ENCODE peak calls at places on chromosomes 13 and 19, in six cellular contexts. One of them, this sample, is unnamed.

GRCh38 chr19:48397636-48398328 is 4.3 kb downstream of the GRIN2D start:
- DNase-seq in GM23248: peak
- DNase-seq in breast epithelium: no peak
- DNase-seq in CD8-positive, alpha-beta memory T cell: no peak
- DNase-seq in GM23338: no peak
- DNase-seq in foreskin keratinocyte: no peak
- DNase-seq in this sample: no peak

GRCh38 chr19:45296365-45296764 is 26.3 kb downstream of the CKM start:
- DNase-seq in CD8-positive, alpha-beta memory T cell: no peak
- DNase-seq in foreskin keratinocyte: no peak
- DNase-seq in breast epithelium: no peak
- DNase-seq in GM23338: no peak
- DNase-seq in GM23248: no peak
- DNase-seq in this sample: no peak

GRCh38 chr13:113158946-113159345 is 498 bp downstream of the PROZ start:
- DNase-seq in CD8-positive, alpha-beta memory T cell: no peak
- DNase-seq in breast epithelium: no peak
- DNase-seq in GM23338: peak
- DNase-seq in GM23248: no peak
- DNase-seq in foreskin keratinocyte: no peak
- DNase-seq in this sample: no peak

GRCh38 chr13:110759710-110760109 is 46.2 kb downstream of the ING1 start:
- DNase-seq in breast epithelium: no peak
- DNase-seq in CD8-positive, alpha-beta memory T cell: no peak
- DNase-seq in GM23248: peak
- DNase-seq in GM23338: no peak
- DNase-seq in foreskin keratinocyte: no peak
- DNase-seq in this sample: no peak

GRCh38 chr19:51637362-51637978 is 7.3 kb upstream of the SIGLEC5 start:
- DNase-seq in GM23248: peak
- DNase-seq in breast epithelium: no peak
- DNase-seq in foreskin keratinocyte: no peak
- DNase-seq in GM23338: peak
- DNase-seq in CD8-positive, alpha-beta memory T cell: no peak
- DNase-seq in this sample: no peak

GRCh38 chr13:85080726-85081125 is 718.5 kb downstream of the SLITRK6 start:
- DNase-seq in CD8-positive, alpha-beta memory T cell: no peak
- DNase-seq in foreskin keratinocyte: no peak
- DNase-seq in GM23248: no peak
- DNase-seq in GM23338: no peak
- DNase-seq in breast epithelium: no peak
- DNase-seq in this sample: no peak

GRCh38 chr13:110382830-110383229 is 75.7 kb downstream of the COL4A2 start:
- DNase-seq in GM23248: no peak
- DNase-seq in GM23338: no peak
- DNase-seq in foreskin keratinocyte: no peak
- DNase-seq in breast epithelium: no peak
- DNase-seq in CD8-positive, alpha-beta memory T cell: no peak
- DNase-seq in this sample: no peak

GRCh38 chr19:32675720-32676185 is at the start of gene RGS9BP:
- DNase-seq in breast epithelium: peak
- DNase-seq in GM23248: peak
- DNase-seq in GM23338: peak
- DNase-seq in CD8-positive, alpha-beta memory T cell: no peak
- DNase-seq in foreskin keratinocyte: peak
- DNase-seq in this sample: peak

GRCh38 chr19:32318884-32319520 is 26.4 kb upstream of the ZNF507 start:
- DNase-seq in GM23248: peak
- DNase-seq in breast epithelium: no peak
- DNase-seq in foreskin keratinocyte: no peak
- DNase-seq in GM23338: peak
- DNase-seq in CD8-positive, alpha-beta memory T cell: no peak
- DNase-seq in this sample: no peak

GRCh38 chr19:4717191-4717965 is 6.3 kb downstream of the DPP9 start:
- DNase-seq in breast epithelium: no peak
- DNase-seq in GM23248: no peak
- DNase-seq in CD8-positive, alpha-beta memory T cell: no peak
- DNase-seq in GM23338: no peak
- DNase-seq in foreskin keratinocyte: peak
- DNase-seq in this sample: no peak

GRCh38 chr13:70634893-70635292 is 526.6 kb upstream of the KLHL1 start:
- DNase-seq in breast epithelium: no peak
- DNase-seq in foreskin keratinocyte: no peak
- DNase-seq in GM23248: no peak
- DNase-seq in GM23338: no peak
- DNase-seq in CD8-positive, alpha-beta memory T cell: no peak
- DNase-seq in this sample: no peak

GRCh38 chr19:35714601-35715354 is 3.0 kb upstream of the KMT2B start:
- DNase-seq in CD8-positive, alpha-beta memory T cell: no peak
- DNase-seq in GM23338: peak
- DNase-seq in breast epithelium: no peak
- DNase-seq in GM23248: no peak
- DNase-seq in foreskin keratinocyte: no peak
- DNase-seq in this sample: no peak

DNA sequence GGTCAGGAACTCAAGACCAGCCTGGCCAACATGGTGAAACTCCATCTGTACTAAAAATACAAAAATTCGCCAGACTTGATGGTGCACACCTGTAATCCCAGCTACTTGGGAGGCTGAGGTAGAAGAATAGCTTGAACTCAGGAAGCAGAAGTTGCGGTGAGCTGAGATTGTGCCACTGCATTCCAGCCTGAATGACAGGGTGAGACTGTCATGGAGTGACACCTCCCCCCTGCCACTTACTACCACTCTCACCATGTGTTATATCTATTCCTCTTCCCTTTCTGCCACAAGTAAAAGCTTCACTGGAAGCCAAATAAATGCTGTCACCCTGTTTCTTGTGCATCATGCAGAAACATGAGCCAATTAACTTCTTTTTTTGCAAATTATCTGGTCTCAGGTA is 10.6 kb upstream of the CEACAM4 start:
- DNase-seq in foreskin keratinocyte: no peak
- DNase-seq in breast epithelium: no peak
- DNase-seq in GM23248: no peak
- DNase-seq in CD8-positive, alpha-beta memory T cell: no peak
- DNase-seq in GM23338: no peak
- DNase-seq in this sample: no peak
- H3K27ac ChIP-seq in foreskin keratinocyte: no peak
- H3K27ac ChIP-seq in breast epithelium: no peak
- H3K27ac ChIP-seq in GM23248: no peak
- H3K27ac ChIP-seq in CD8-positive, alpha-beta memory T cell: no peak
- H3K27ac ChIP-seq in GM23338: no peak
- H3K27ac ChIP-seq in this sample: no peak

GRCh38 chr19:8308891-8309291 is 733 bp upstream of the CD320 start:
- DNase-seq in GM23338: no peak
- DNase-seq in CD8-positive, alpha-beta memory T cell: no peak
- DNase-seq in foreskin keratinocyte: no peak
- DNase-seq in breast epithelium: peak
- DNase-seq in GM23248: no peak
- DNase-seq in this sample: peak

GRCh38 chr19:8305798-8306197 is 2.4 kb downstream of the CD320 start:
- DNase-seq in GM23338: no peak
- DNase-seq in CD8-positive, alpha-beta memory T cell: no peak
- DNase-seq in breast epithelium: peak
- DNase-seq in foreskin keratinocyte: no peak
- DNase-seq in GM23248: no peak
- DNase-seq in this sample: peak

GRCh38 chr19:8306235-8307054 is 1.7 kb downstream of the CD320 start:
- DNase-seq in GM23338: no peak
- DNase-seq in foreskin keratinocyte: no peak
- DNase-seq in breast epithelium: peak
- DNase-seq in GM23248: no peak
- DNase-seq in CD8-positive, alpha-beta memory T cell: no peak
- DNase-seq in this sample: no peak

GRCh38 chr19:8307965-8308866 is at the start of gene CD320:
- DNase-seq in breast epithelium: peak
- DNase-seq in GM23248: peak
- DNase-seq in GM23338: peak
- DNase-seq in foreskin keratinocyte: peak
- DNase-seq in CD8-positive, alpha-beta memory T cell: peak
- DNase-seq in this sample: peak

DNA sequence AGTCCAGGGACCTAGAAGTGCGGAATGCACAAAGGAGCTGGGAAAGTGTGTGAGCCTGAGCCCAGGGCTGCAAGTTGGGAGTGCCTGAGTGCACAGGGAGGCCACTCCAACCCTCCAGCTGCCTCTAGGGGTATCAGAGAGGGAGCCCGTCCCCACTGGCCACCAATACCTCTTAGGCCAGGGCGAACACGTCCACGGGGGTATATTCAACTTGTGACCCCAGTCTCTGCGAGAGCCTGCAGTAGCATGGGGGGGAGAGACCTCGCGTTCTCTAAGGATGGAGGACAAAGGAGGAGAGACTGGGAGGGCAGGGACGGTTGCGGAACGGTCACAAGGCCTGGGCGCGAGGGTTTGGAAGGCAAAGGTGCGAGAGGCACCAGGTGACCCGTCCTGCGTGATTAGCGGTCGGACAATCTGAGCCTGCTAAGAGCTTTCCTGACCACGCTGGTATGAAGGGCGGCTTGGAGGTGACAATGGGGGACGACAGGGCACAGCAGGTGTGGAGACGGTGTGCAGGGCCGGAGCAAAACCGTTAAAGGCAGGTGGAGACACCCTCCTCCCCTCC is 676 bp downstream of the CD320 start:
- DNase-seq in breast epithelium: no peak
- DNase-seq in GM23338: peak
- DNase-seq in CD8-positive, alpha-beta memory T cell: no peak
- DNase-seq in GM23248: peak
- DNase-seq in foreskin keratinocyte: no peak
- DNase-seq in this sample: no peak
- H3K27ac ChIP-seq in breast epithelium: peak
- H3K27ac ChIP-seq in GM23338: no peak
- H3K27ac ChIP-seq in CD8-positive, alpha-beta memory T cell: peak
- H3K27ac ChIP-seq in GM23248: no peak
- H3K27ac ChIP-seq in foreskin keratinocyte: no peak
- H3K27ac ChIP-seq in this sample: no peak

GRCh38 chr13:48220592-48221300 is 12.3 kb upstream of the ITM2B start:
- DNase-seq in GM23338: no peak
- DNase-seq in foreskin keratinocyte: no peak
- DNase-seq in breast epithelium: no peak
- DNase-seq in GM23248: no peak
- DNase-seq in CD8-positive, alpha-beta memory T cell: no peak
- DNase-seq in this sample: no peak
- H3K27ac ChIP-seq in GM23338: no peak
- H3K27ac ChIP-seq in foreskin keratinocyte: no peak
- H3K27ac ChIP-seq in breast epithelium: peak
- H3K27ac ChIP-seq in GM23248: no peak
- H3K27ac ChIP-seq in CD8-positive, alpha-beta memory T cell: peak
- H3K27ac ChIP-seq in this sample: no peak

DNA sequence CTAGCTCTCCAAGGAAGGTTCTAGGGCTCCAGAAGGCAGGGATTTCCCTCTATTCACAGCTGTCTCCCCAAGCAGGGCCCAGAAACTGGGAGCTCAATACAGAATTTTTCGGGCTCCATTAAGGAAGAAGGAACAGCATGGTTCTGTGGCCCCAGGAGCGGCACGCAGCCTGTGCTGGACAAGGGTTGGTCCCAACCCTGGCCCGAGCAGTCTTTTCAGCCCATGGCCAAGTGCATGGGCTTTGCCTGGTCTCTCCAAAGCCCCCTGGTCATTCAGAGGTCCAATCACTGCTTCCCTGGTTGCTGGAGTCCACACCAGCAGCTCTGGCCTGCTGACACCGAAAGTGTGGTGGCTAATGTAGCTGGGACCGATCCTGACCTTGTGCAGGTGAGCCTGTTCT is 6.6 kb upstream of the PRKD2 start:
- DNase-seq in breast epithelium: no peak
- DNase-seq in GM23338: no peak
- DNase-seq in foreskin keratinocyte: no peak
- DNase-seq in CD8-positive, alpha-beta memory T cell: no peak
- DNase-seq in GM23248: no peak
- DNase-seq in this sample: no peak
- H3K27ac ChIP-seq in breast epithelium: no peak
- H3K27ac ChIP-seq in GM23338: no peak
- H3K27ac ChIP-seq in foreskin keratinocyte: no peak
- H3K27ac ChIP-seq in CD8-positive, alpha-beta memory T cell: no peak
- H3K27ac ChIP-seq in GM23248: no peak
- H3K27ac ChIP-seq in this sample: no peak

DNA sequence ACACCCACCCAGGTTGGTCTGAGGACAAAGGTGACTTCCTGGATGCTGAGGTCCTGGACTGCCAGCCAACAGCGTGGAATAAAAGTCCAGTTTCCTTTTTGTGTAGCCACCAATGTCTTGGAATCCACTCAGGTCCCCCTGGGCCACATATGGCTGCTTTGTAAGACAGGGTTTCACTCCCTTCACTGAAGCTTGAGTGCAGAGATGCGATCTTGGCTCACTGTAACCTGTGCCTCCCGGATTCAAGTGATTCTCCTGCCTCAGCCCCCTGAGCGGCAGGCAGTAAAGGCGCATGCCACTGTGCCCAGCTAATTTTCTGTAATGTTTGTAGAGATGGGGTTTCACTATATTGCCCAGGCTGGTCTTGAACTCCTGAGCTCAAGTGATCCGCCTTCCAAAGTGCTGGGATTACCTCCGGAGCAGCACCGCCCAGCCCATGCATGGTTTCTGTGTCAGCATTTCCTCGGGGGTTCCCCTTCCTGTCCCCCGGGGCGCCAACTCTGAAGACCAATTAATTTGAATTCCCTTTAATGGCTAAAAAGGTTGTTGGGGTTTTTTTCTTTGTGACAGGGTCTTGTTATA is 17.5 kb downstream of the KANK2 start:
- DNase-seq in foreskin keratinocyte: no peak
- DNase-seq in GM23338: no peak
- DNase-seq in breast epithelium: no peak
- DNase-seq in CD8-positive, alpha-beta memory T cell: no peak
- DNase-seq in GM23248: no peak
- DNase-seq in this sample: no peak
- H3K27ac ChIP-seq in foreskin keratinocyte: no peak
- H3K27ac ChIP-seq in GM23338: no peak
- H3K27ac ChIP-seq in breast epithelium: no peak
- H3K27ac ChIP-seq in CD8-positive, alpha-beta memory T cell: no peak
- H3K27ac ChIP-seq in GM23248: peak
- H3K27ac ChIP-seq in this sample: no peak